ENCODE peak calls at places on chromosomes 2 and 18, in four cellular contexts. C, O, U and N are unnamed samples.

GRCh38 chr18:58321986-58322385 is 278.0 kb downstream of the NEDD4L start:
- DNase-seq in C (no peak), O (peak), U (no peak), N (peak)

GRCh38 chr18:44067201-44067600 is 613.5 kb upstream of the SETBP1 start:
- DNase-seq in C (no peak), O (no peak), U (no peak), N (no peak)

GRCh38 chr2:229870903-229871650 is 50.7 kb downstream of the TRIP12 start:
- DNase-seq in C (no peak), O (no peak), U (no peak), N (no peak)

GRCh38 chr2:15776629-15776919 is 163.8 kb upstream of the MYCN start:
- DNase-seq in C (no peak), O (no peak), U (no peak), N (no peak)

GRCh38 chr2:74762789-74763188 is 71.1 kb upstream of the HK2 start:
- DNase-seq in C (no peak), O (no peak), U (no peak), N (no peak)

GRCh38 chr2:50591642-50592041 is 440.3 kb downstream of the NRXN1 start:
- DNase-seq in C (no peak), O (no peak), U (no peak), N (no peak)

GRCh38 chr2:239179851-239180371 is 220.9 kb downstream of the HDAC4 start:
- DNase-seq in C (peak), O (no peak), U (no peak), N (peak)

GRCh38 chr2:197042613-197043248 is 116.2 kb upstream of the PGAP1 start:
- DNase-seq in C (no peak), O (no peak), U (no peak), N (no peak)

GRCh38 chr2:227460079-227460485 is 11.9 kb upstream of the AGFG1 start:
- DNase-seq in C (no peak), O (peak), U (no peak), N (no peak)

GRCh38 chr18:29737190-29737589 is 1305.4 kb downstream of the DSC3 start:
- DNase-seq in C (no peak), O (no peak), U (no peak), N (no peak)

GRCh38 chr2:204950695-204951094 is 405.4 kb downstream of the PARD3B start:
- DNase-seq in C (no peak), O (peak), U (peak), N (no peak)

GRCh38 chr2:20569464-20570223 is 81.3 kb downstream of the HS1BP3 start:
- DNase-seq in C (peak), O (no peak), U (no peak), N (no peak)

GRCh38 chr18:64982414-64983096 is 768.3 kb upstream of the CDH7 start:
- DNase-seq in C (no peak), O (no peak), U (no peak), N (no peak)

GRCh38 chr2:157875720-157876065 is 437 bp downstream of the ACVR1 start:
- DNase-seq in C (peak), O (peak), U (no peak), N (no peak)

GRCh38 chr2:95734976-95735890 is 143.4 kb downstream of the TRIM43 start:
- DNase-seq in C (no peak), O (no peak), U (no peak), N (no peak)

GRCh38 chr18:57050314-57050949 is 96.5 kb upstream of the BOD1L2 start:
- DNase-seq in C (peak), O (no peak), U (no peak), N (no peak)

GRCh38 chr2:28683100-28683706 is 68.4 kb upstream of the PPP1CB start:
- DNase-seq in C (peak), O (no peak), U (no peak), N (peak)

GRCh38 chr18:29406996-29407395 is 1230.1 kb upstream of the CDH2 start:
- DNase-seq in C (no peak), O (no peak), U (no peak), N (no peak)

GRCh38 chr18:80042785-80043184 is 8.6 kb downstream of the RBFA start:
- DNase-seq in C (no peak), O (no peak), U (no peak), N (no peak)

GRCh38 chr2:58574873-58575272 is 333.7 kb upstream of the FANCL start:
- DNase-seq in C (no peak), O (no peak), U (no peak), N (no peak)

GRCh38 chr2:50018938-50019337 is 864.6 kb upstream of the FSHR start:
- DNase-seq in C (no peak), O (no peak), U (no peak), N (no peak)

GRCh38 chr2:128269358-128270305 is 49.0 kb downstream of the HS6ST1 start:
- DNase-seq in C (no peak), O (no peak), U (no peak), N (peak)

GRCh38 chr2:101754613-101755012 is 57.1 kb downstream of the MAP4K4 start:
- DNase-seq in C (no peak), O (no peak), U (no peak), N (no peak)

GRCh38 chr2:175025946-175026345 is 20.8 kb upstream of the CHN1 start:
- DNase-seq in C (no peak), O (no peak), U (no peak), N (peak)

GRCh38 chr2:239610457-239611221 is 209.8 kb upstream of the HDAC4 start:
- DNase-seq in C (no peak), O (no peak), U (no peak), N (no peak)

GRCh38 chr2:19855528-19856431 is 46.0 kb downstream of the TTC32 start:
- DNase-seq in C (no peak), O (no peak), U (no peak), N (no peak)